ENCODE peak calls at places on chromosome 10, in eight cellular contexts. U is neural progenitor cell, D is fibroblast of pulmonary artery, R is lung, N is upper lobe of left lung, T is choroid plexus epithelial cell, V is A549, B is GM12865. I is an unnamed sample.

GRCh38 chr10:34107623-34108516 is 707.2 kb downstream of the PARD3 start:
- DNase-seq in U (no peak), D (no peak), R (no peak), N (peak; percentile 43), T (no peak), V (no peak), B (no peak), I (no peak)

GRCh38 chr10:1169186-1169885 is 113.2 kb downstream of the WDR37 start:
- DNase-seq in U (no peak), D (no peak), R (no peak), N (peak; percentile 58), T (no peak), V (no peak), B (no peak), I (no peak)

GRCh38 chr10:21985541-21985940 is 18.0 kb downstream of the DNAJC1 start:
- DNase-seq in U (no peak), D (peak; percentile 50), R (no peak), N (no peak), T (peak; percentile 49), V (no peak), B (no peak), I (no peak)

GRCh38 chr10:108629843-108630242 is 1293.5 kb downstream of the XPNPEP1 start:
- DNase-seq in U (no peak), D (peak; percentile 3), R (no peak), N (no peak), T (peak; percentile 41), V (no peak), B (no peak), I (no peak)

GRCh38 chr10:86443936-86444335 is 77.3 kb upstream of the GRID1 start:
- DNase-seq in U (no peak), D (peak; percentile 51), R (no peak), N (no peak), T (peak; percentile 57), V (no peak), B (no peak), I (no peak)

GRCh38 chr10:81594991-81595390 is 280.0 kb upstream of the NRG3 start:
- DNase-seq in U (no peak), D (no peak), R (no peak), N (no peak), T (no peak), V (no peak), B (no peak), I (no peak)

GRCh38 chr10:125977206-125977605 is 80.8 kb downstream of the FANK1 start:
- DNase-seq in U (peak; percentile 24), D (no peak), R (no peak), N (no peak), T (no peak), V (no peak), B (peak; percentile 34), I (no peak)

GRCh38 chr10:92074126-92074887 is 150.7 kb downstream of the BTAF1 start:
- DNase-seq in U (no peak), D (peak; percentile 29), R (no peak), N (no peak), T (peak; percentile 37), V (peak; percentile 13), B (peak; percentile 14), I (no peak)

GRCh38 chr10:51297438-51297837 is 223.2 kb downstream of the PRKG1 start:
- DNase-seq in U (no peak), D (peak; percentile 42), R (no peak), N (no peak), T (peak; percentile 57), V (no peak), B (no peak), I (no peak)

GRCh38 chr10:30736685-30737232 is 107.2 kb upstream of the LYZL2 start:
- DNase-seq in U (no peak), D (peak; percentile 99), R (no peak), N (no peak), T (peak; percentile 100), V (peak; percentile 64), B (peak; percentile 95), I (peak; percentile 95)

GRCh38 chr10:23694446-23694920 is 255.6 kb downstream of the OTUD1 start:
- DNase-seq in U (peak; percentile 78), D (no peak), R (no peak), N (peak; percentile 71), T (no peak), V (no peak), B (no peak), I (no peak)

GRCh38 chr10:110269641-110270318 is 34.9 kb downstream of the SMNDC1 start:
- DNase-seq in U (no peak), D (peak; percentile 56), R (no peak), N (no peak), T (peak; percentile 66), V (no peak), B (peak; percentile 27), I (no peak)

GRCh38 chr10:110268931-110269640 is 35.6 kb downstream of the SMNDC1 start:
- DNase-seq in U (no peak), D (no peak), R (no peak), N (no peak), T (no peak), V (no peak), B (no peak), I (no peak)

GRCh38 chr10:97123713-97124112 is 62.0 kb downstream of the SLIT1 start:
- DNase-seq in U (no peak), D (no peak), R (no peak), N (no peak), T (no peak), V (no peak), B (no peak), I (no peak)

GRCh38 chr10:29241925-29242324 is 46.9 kb upstream of the LYZL1 start:
- DNase-seq in U (no peak), D (no peak), R (no peak), N (no peak), T (no peak), V (no peak), B (no peak), I (no peak)

GRCh38 chr10:23343591-23344225 is 889 bp downstream of the C10orf67 start:
- DNase-seq in U (peak; percentile 89), D (peak; percentile 49), R (peak; percentile 66), N (peak; percentile 90), T (peak; percentile 64), V (no peak), B (no peak), I (no peak)

GRCh38 chr10:12975266-12975665 is 26.2 kb downstream of the CCDC3 start:
- DNase-seq in U (peak; percentile 19), D (no peak), R (no peak), N (no peak), T (peak; percentile 57), V (peak; percentile 16), B (peak; percentile 3), I (no peak)
- TF ChIP-seq CTCF in U (peak; percentile 23), D (peak; percentile 4), R (no peak), N (no peak), T (peak; percentile 67), V (peak; percentile 43), B (peak; percentile 21), I (peak; percentile 34)

GRCh38 chr10:42755028-42755451 is 27.6 kb upstream of the BMS1 start:
- DNase-seq in U (peak; percentile 42), D (no peak), R (no peak), N (peak; percentile 87), T (no peak), V (no peak), B (no peak), I (no peak)
- H3K4me3 ChIP-seq in U (peak overlapping the region; percentile 51), D (no peak overlapping the region), R (peak overlapping the region; percentile 47), N (peak overlapping the region; percentile 66), T (peak overlapping the region; percentile 52), V (peak overlapping the region; percentile 48), B (no peak overlapping the region), I (no peak overlapping the region)

DNA sequence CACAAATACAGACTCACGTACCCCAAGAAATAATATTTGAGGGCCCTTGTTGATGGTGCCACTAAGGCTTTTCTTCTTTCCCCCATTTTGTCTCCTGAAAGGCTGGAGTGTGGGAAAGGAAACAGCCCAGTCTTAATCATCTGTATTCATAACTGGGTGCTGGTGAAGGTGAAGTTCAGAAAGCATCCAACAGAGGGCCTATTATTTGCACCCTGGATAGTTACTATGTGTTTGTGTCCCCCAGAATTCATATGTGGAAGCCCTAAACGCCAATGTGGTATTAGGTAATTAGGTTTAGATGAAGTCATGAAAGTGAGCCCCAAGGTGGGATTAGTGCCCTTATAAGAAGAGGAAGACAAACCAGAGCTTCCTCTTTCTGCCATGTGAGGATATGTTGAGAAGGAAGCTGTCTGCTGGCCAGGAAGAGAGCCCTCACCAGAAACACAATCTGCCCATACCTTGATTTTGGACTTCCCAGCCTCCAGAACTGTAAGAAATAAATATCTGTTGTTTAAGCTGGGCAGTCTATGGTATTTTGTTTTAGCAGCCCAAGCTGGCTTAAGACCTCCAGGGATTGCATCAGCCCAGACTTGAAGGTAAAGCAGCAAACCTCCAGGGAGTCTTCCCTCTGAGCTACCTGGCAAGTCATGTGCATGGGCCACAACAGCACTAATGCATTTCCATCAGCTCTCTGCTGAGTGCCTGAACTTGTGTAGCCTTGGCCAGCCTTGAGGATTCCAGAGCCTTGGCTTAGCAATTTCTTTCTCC is 90.0 kb upstream of the ADRB1 start:
- DNase-seq in U (no peak), D (no peak), R (no peak), N (no peak), T (no peak), V (no peak), B (peak; percentile 31), I (no peak)
- TF ChIP-seq CTCF in U (peak; percentile 17), D (peak; percentile 17), R (no peak), N (no peak), T (peak; percentile 33), V (no peak), B (peak; percentile 29), I (peak; percentile 13)

DNA sequence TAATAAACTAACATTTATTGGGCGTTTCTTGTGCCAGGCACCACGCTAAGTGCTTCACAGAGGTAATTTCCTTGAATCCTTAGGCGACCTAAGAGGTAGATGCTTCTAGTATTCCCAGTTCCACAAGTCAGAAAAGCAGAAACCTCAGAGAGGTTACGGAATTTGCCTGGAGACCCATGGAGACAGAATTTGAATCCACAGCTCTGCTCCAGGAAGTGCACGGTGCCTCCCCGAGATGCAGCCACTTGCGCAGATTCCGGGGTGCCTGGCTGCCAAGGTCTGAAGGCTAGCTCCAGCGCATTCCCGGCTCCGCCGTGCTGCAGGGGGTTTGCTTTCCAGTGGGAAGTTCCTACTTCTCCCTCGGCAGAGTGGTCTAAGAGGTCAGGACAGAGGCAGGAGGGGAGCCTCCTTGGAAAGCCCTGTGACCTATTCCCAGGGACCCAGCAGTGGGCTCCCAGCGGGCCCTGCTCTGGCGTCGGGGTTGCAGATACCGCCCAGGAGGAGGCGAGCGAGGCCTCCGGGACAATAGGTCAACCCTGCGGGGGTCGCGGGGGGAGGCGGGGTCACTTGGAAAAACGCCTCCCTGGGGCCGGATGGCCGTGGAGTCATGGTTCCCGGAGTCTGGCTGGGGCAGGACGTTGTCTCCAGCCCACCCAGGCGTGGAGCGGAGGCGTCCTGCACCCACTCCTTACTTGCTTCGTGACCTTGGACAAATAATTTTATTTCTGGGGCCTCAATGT is 10.1 kb upstream of the NKX2-3 start:
- DNase-seq in U (peak; percentile 80), D (no peak), R (no peak), N (peak; percentile 72), T (no peak), V (no peak), B (no peak), I (no peak)
- H3K4me3 ChIP-seq in U (no peak overlapping the region), D (no peak overlapping the region), R (no peak overlapping the region), N (no peak overlapping the region), T (no peak overlapping the region), V (no peak overlapping the region), B (no peak overlapping the region), I (no peak overlapping the region)

GRCh38 chr10:119919271-119919670 is 26.7 kb downstream of the SEC23IP start:
- DNase-seq in U (no peak), D (no peak), R (no peak), N (no peak), T (peak; percentile 73), V (no peak), B (no peak), I (no peak)

GRCh38 chr10:119919823-119920222 is 27.3 kb downstream of the SEC23IP start:
- DNase-seq in U (no peak), D (no peak), R (no peak), N (no peak), T (no peak), V (no peak), B (peak; percentile 31), I (no peak)

GRCh38 chr10:119917777-119918176 is 25.2 kb downstream of the SEC23IP start:
- DNase-seq in U (no peak), D (peak; percentile 29), R (no peak), N (no peak), T (peak; percentile 26), V (no peak), B (no peak), I (no peak)
- TF ChIP-seq CTCF in U (no peak), D (no peak), R (no peak), N (no peak), T (no peak), V (peak; percentile 14), B (no peak), I (no peak)

I was measured in retinal pigment epithelial cell.